ENCODE peak calls at places on chromosome 10, in ten cellular contexts. S, U, D, I, F, J, E, M, X and B are unnamed samples.

GRCh38 chr10:10886861-10887539 is 130.7 kb upstream of the CELF2 start:
- DNase-seq in I (no peak), E (no peak), D (no peak), J (no peak), X (no peak), M (no peak), U (no peak), S (no peak), F (no peak), B (no peak)

GRCh38 chr10:87961314-87961713 is 97.9 kb downstream of the PTEN start:
- DNase-seq in M (peak; percentile 82), S (no peak), J (no peak), D (no peak), E (no peak), F (no peak), I (no peak), U (no peak), X (no peak), B (no peak)

GRCh38 chr10:97718178-97718577 is 4.6 kb downstream of the MARVELD1 start:
- DNase-seq in J (no peak), D (no peak), I (no peak), F (no peak), X (no peak), M (no peak), E (no peak), U (no peak), S (no peak), B (no peak)

GRCh38 chr10:43627942-43628341 is 20.7 kb downstream of the ZNF32 start:
- DNase-seq in M (no peak), F (no peak), U (no peak), X (no peak), I (no peak), E (no peak), S (no peak), J (no peak), D (no peak), B (no peak)

GRCh38 chr10:33876547-33877400 is 542.3 kb upstream of the NRP1 start:
- DNase-seq in U (no peak), M (no peak), S (no peak), D (no peak), F (no peak), X (no peak), E (no peak), I (no peak), J (no peak), B (no peak)

GRCh38 chr10:17335065-17335464 is 107.0 kb downstream of the VIM start:
- DNase-seq in J (no peak), X (no peak), D (no peak), E (no peak), F (no peak), S (no peak), I (no peak), M (peak; percentile 56), U (no peak), B (no peak)

GRCh38 chr10:96718304-96718990 is 1.9 kb downstream of the PIK3AP1 start:
- DNase-seq in J (no peak), F (no peak), D (no peak), E (no peak), S (no peak), X (no peak), M (no peak), I (no peak), U (no peak), B (no peak)

GRCh38 chr10:63077800-63078199 is 55.3 kb upstream of the NRBF2 start:
- DNase-seq in E (no peak), M (no peak), J (no peak), D (no peak), I (no peak), U (no peak), F (no peak), S (no peak), X (no peak), B (no peak)

GRCh38 chr10:12938271-12938670 is 63.2 kb downstream of the CCDC3 start:
- DNase-seq in E (no peak), D (no peak), F (no peak), J (no peak), X (no peak), S (no peak), U (no peak), M (no peak), I (no peak), B (no peak)

GRCh38 chr10:13587367-13587766 is 602 bp downstream of the PRPF18 start:
- DNase-seq in E (no peak), F (no peak), I (no peak), J (peak; percentile 37), M (peak; percentile 3), X (no peak), U (peak; percentile 12), D (no peak), S (no peak), B (peak; percentile 60)

GRCh38 chr10:92839191-92840085 is 8.9 kb upstream of the EXOC6 start:
- DNase-seq in I (peak; percentile 77), M (peak; percentile 23), S (no peak), J (peak; percentile 82), F (no peak), D (peak; percentile 75), E (no peak), X (peak; percentile 24), U (peak; percentile 78), B (peak; percentile 90)

GRCh38 chr10:112562803-112563663 is 116.0 kb downstream of the VTI1A start:
- DNase-seq in M (no peak), D (no peak), U (no peak), E (no peak), S (no peak), F (peak; percentile 23), J (no peak), I (no peak), X (peak; percentile 93), B (no peak)

GRCh38 chr10:14555806-14556205 is 218.9 kb downstream of the FAM107B start:
- DNase-seq in E (no peak), F (no peak), X (no peak), S (no peak), M (no peak), J (no peak), U (no peak), I (no peak), D (no peak), B (peak; percentile 60)

GRCh38 chr10:71767420-71768035 is 5.8 kb downstream of the VSIR start:
- DNase-seq in J (peak; percentile 89), D (no peak), I (no peak), M (no peak), E (no peak), X (no peak), F (no peak), S (no peak), U (no peak), B (no peak)

GRCh38 chr10:6748981-6749630 is 169.0 kb upstream of the PRKCQ start:
- DNase-seq in F (no peak), I (no peak), X (no peak), D (no peak), U (no peak), E (no peak), J (no peak), S (no peak), M (peak; percentile 80), B (no peak)

GRCh38 chr10:121469797-121470606 is 128.2 kb downstream of the FGFR2 start:
- DNase-seq in I (no peak), U (no peak), M (no peak), F (no peak), X (no peak), D (no peak), S (no peak), J (no peak), E (no peak), B (no peak)

GRCh38 chr10:133267829-133268228 is 8.8 kb downstream of the ADAM8 start:
- DNase-seq in J (no peak), D (no peak), X (no peak), F (no peak), E (no peak), M (no peak), I (no peak), S (no peak), U (no peak), B (peak; percentile 57)

GRCh38 chr10:58851606-58852005 is 324.8 kb upstream of the PHYHIPL start:
- DNase-seq in U (no peak), M (peak; percentile 62), E (no peak), S (no peak), F (no peak), J (no peak), I (no peak), X (no peak), D (no peak), B (no peak)